ENCODE peak calls at places on chromosomes 2 and 18, in eight cellular contexts. I, H, Y, K, G, M, L and Q are unnamed samples.

GRCh38 chr2:39246382-39246980 is 2.7 kb upstream of the CDKL4 start:
- DNase-seq in I (no peak), H (no peak), Y (no peak), K (no peak), G (no peak), M (no peak), L (no peak), Q (no peak)

GRCh38 chr2:137115081-137115713 is 349.9 kb downstream of the THSD7B start:
- DNase-seq in I (no peak), H (no peak), Y (no peak), K (no peak), G (no peak), M (no peak), L (no peak), Q (no peak)

GRCh38 chr18:57469884-57470283 is 34.7 kb downstream of the ONECUT2 start:
- DNase-seq in I (no peak), H (peak), Y (peak), K (no peak), G (no peak), M (no peak), L (no peak), Q (no peak)

GRCh38 chr18:63119647-63120046 is 199.9 kb downstream of the BCL2 start:
- DNase-seq in I (peak), H (peak), Y (peak), K (peak), G (no peak), M (no peak), L (peak), Q (no peak)

GRCh38 chr2:49154140-49154539 is at the start of gene FSHR:
- DNase-seq in I (no peak), H (no peak), Y (no peak), K (no peak), G (no peak), M (no peak), L (no peak), Q (no peak)

GRCh38 chr2:239275871-239276812 is 124.7 kb downstream of the HDAC4 start:
- DNase-seq in I (no peak), H (no peak), Y (no peak), K (peak), G (no peak), M (no peak), L (peak), Q (no peak)

GRCh38 chr18:35122586-35123224 is 81.5 kb downstream of the MAPRE2 start:
- DNase-seq in I (no peak), H (no peak), Y (no peak), K (no peak), G (no peak), M (peak), L (no peak), Q (no peak)

GRCh38 chr2:171814883-171815282 is 79.2 kb downstream of the SLC25A12 start:
- DNase-seq in I (no peak), H (no peak), Y (no peak), K (no peak), G (peak), M (no peak), L (no peak), Q (no peak)

GRCh38 chr2:6972067-6972710 is 55.0 kb downstream of the RNF144A start:
- DNase-seq in I (no peak), H (no peak), Y (no peak), K (no peak), G (no peak), M (no peak), L (no peak), Q (no peak)

GRCh38 chr2:102606353-102606752 is 13.0 kb upstream of the SLC9A2 start:
- DNase-seq in I (no peak), H (no peak), Y (peak), K (no peak), G (no peak), M (no peak), L (peak), Q (no peak)

GRCh38 chr2:162821176-162821575 is 17.4 kb downstream of the KCNH7 start:
- DNase-seq in I (no peak), H (no peak), Y (peak), K (peak), G (no peak), M (peak), L (peak), Q (no peak)

GRCh38 chr2:134919360-134920210 is 963 bp downstream of the CCNT2 start:
- DNase-seq in I (peak), H (peak), Y (peak), K (peak), G (peak), M (peak), L (peak), Q (peak)

GRCh38 chr18:79782566-79783308 is 15.0 kb upstream of the KCNG2 start:
- DNase-seq in I (no peak), H (no peak), Y (peak), K (no peak), G (no peak), M (no peak), L (no peak), Q (no peak)

GRCh38 chr2:143528021-143528420 is 398.8 kb downstream of the ARHGAP15 start:
- DNase-seq in I (no peak), H (no peak), Y (no peak), K (peak), G (no peak), M (no peak), L (no peak), Q (no peak)

GRCh38 chr2:85009019-85009618 is 38.2 kb downstream of the KCMF1 start:
- DNase-seq in I (peak), H (no peak), Y (no peak), K (no peak), G (no peak), M (no peak), L (no peak), Q (no peak)

GRCh38 chr2:10913501-10914271 is 2.0 kb downstream of the KCNF1 start:
- DNase-seq in I (no peak), H (no peak), Y (no peak), K (no peak), G (no peak), M (no peak), L (no peak), Q (no peak)

GRCh38 chr2:166765141-166765540 is 123.1 kb upstream of the XIRP2 start:
- DNase-seq in I (no peak), H (no peak), Y (no peak), K (peak), G (no peak), M (no peak), L (no peak), Q (no peak)

GRCh38 chr2:138502253-138503086 is 900 bp downstream of the SPOPL start:
- DNase-seq in I (peak), H (peak), Y (peak), K (peak), G (peak), M (no peak), L (no peak), Q (no peak)

GRCh38 chr2:74010087-74010541 is 25.4 kb downstream of the TET3 start:
- DNase-seq in I (no peak), H (peak), Y (peak), K (no peak), G (no peak), M (no peak), L (no peak), Q (no peak)

GRCh38 chr2:74199871-74200305 is 1.5 kb downstream of the MTHFD2 start:
- DNase-seq in I (no peak), H (peak), Y (peak), K (no peak), G (no peak), M (no peak), L (no peak), Q (no peak)

GRCh38 chr2:8676915-8677645 is 4.8 kb upstream of the ID2 start:
- DNase-seq in I (no peak), H (peak), Y (peak), K (no peak), G (no peak), M (no peak), L (no peak), Q (no peak)

GRCh38 chr18:36929601-36930000 is 100.7 kb downstream of the KIAA1328 start:
- DNase-seq in I (no peak), H (no peak), Y (no peak), K (no peak), G (no peak), M (no peak), L (no peak), Q (no peak)

GRCh38 chr2:230865324-230865765 is 603 bp downstream of the ITM2C start:
- DNase-seq in I (no peak), H (no peak), Y (no peak), K (no peak), G (peak), M (no peak), L (no peak), Q (no peak)

GRCh38 chr2:163779970-163780597 is 44.3 kb upstream of the FIGN start:
- DNase-seq in I (no peak), H (no peak), Y (peak), K (no peak), G (no peak), M (no peak), L (no peak), Q (no peak)

GRCh38 chr2:219175928-219176817 is 552 bp downstream of the CNPPD1 start:
- DNase-seq in I (peak), H (peak), Y (peak), K (peak), G (peak), M (peak), L (peak), Q (no peak)

GRCh38 chr2:233857511-233858118 is 3.3 kb upstream of the HJURP start:
- DNase-seq in I (peak), H (peak), Y (peak), K (no peak), G (peak), M (peak), L (peak), Q (no peak)

GRCh38 chr2:71678874-71679273 is 225.5 kb downstream of the DYSF start:
- DNase-seq in I (no peak), H (no peak), Y (no peak), K (no peak), G (no peak), M (no peak), L (no peak), Q (no peak)

GRCh38 chr18:61842146-61842545 is 50.7 kb downstream of the RNF152 start:
- DNase-seq in I (peak), H (no peak), Y (no peak), K (peak), G (peak), M (no peak), L (no peak), Q (no peak)

GRCh38 chr2:110115291-110116032 is at the start of gene MALL:
- DNase-seq in I (no peak), H (peak), Y (peak), K (peak), G (no peak), M (no peak), L (peak), Q (no peak)

GRCh38 chr2:44972771-44973535 is 31.5 kb downstream of the SIX3 start:
- DNase-seq in I (no peak), H (no peak), Y (no peak), K (no peak), G (no peak), M (no peak), L (no peak), Q (no peak)

GRCh38 chr2:114022360-114023085 is 132.6 kb downstream of the ACTR3 start:
- DNase-seq in I (no peak), H (peak), Y (peak), K (peak), G (no peak), M (peak), L (peak), Q (no peak)

GRCh38 chr2:66802877-66803276 is 368.0 kb downstream of the MEIS1 start:
- DNase-seq in I (no peak), H (no peak), Y (no peak), K (no peak), G (no peak), M (no peak), L (no peak), Q (no peak)

GRCh38 chr18:68847219-68847860 is 49.5 kb downstream of the CCDC102B start:
- DNase-seq in I (peak), H (peak), Y (peak), K (peak), G (peak), M (no peak), L (peak), Q (peak)

GRCh38 chr2:228649876-228650275 is 468.4 kb upstream of the SPHKAP start:
- DNase-seq in I (no peak), H (no peak), Y (no peak), K (no peak), G (no peak), M (no peak), L (no peak), Q (no peak)

GRCh38 chr2:25473131-25473530 is 131.4 kb upstream of the DNMT3A start:
- DNase-seq in I (no peak), H (no peak), Y (no peak), K (no peak), G (no peak), M (no peak), L (no peak), Q (no peak)

GRCh38 chr2:239736358-239737143 is 288.6 kb downstream of the NDUFA10 start:
- DNase-seq in I (no peak), H (no peak), Y (no peak), K (no peak), G (no peak), M (no peak), L (no peak), Q (no peak)

GRCh38 chr2:107197601-107198000 is 311.6 kb upstream of the ST6GAL2 start:
- DNase-seq in I (no peak), H (no peak), Y (no peak), K (no peak), G (no peak), M (no peak), L (peak), Q (no peak)

GRCh38 chr2:62570861-62571698 is 65.1 kb upstream of the TMEM17 start:
- DNase-seq in I (no peak), H (peak), Y (no peak), K (no peak), G (no peak), M (no peak), L (peak), Q (no peak)
- H3K4me3 ChIP-seq in I (no peak), H (peak), Y (no peak), K (peak), G (no peak), M (peak), L (peak), Q (no peak)

GRCh38 chr2:55861733-55862132 is 61.8 kb downstream of the EFEMP1 start:
- DNase-seq in I (no peak), H (no peak), Y (no peak), K (peak), G (no peak), M (no peak), L (no peak), Q (no peak)
- H3K4me3 ChIP-seq in I (no peak), H (no peak), Y (no peak), K (no peak), G (no peak), M (no peak), L (no peak), Q (no peak)

GRCh38 chr2:161239416-161240109 is 68.7 kb upstream of the PSMD14 start:
- DNase-seq in I (no peak), H (no peak), Y (no peak), K (no peak), G (no peak), M (no peak), L (no peak), Q (no peak)
- H3K4me3 ChIP-seq in I (no peak), H (no peak), Y (no peak), K (no peak), G (no peak), M (no peak), L (peak), Q (no peak)

GRCh38 chr18:50896093-50896492 is 17.2 kb downstream of the ME2 start:
- DNase-seq in I (no peak), H (no peak), Y (no peak), K (no peak), G (no peak), M (no peak), L (no peak), Q (no peak)
- H3K4me3 ChIP-seq in I (no peak), H (no peak), Y (no peak), K (no peak), G (no peak), M (no peak), L (no peak), Q (no peak)

DNA sequence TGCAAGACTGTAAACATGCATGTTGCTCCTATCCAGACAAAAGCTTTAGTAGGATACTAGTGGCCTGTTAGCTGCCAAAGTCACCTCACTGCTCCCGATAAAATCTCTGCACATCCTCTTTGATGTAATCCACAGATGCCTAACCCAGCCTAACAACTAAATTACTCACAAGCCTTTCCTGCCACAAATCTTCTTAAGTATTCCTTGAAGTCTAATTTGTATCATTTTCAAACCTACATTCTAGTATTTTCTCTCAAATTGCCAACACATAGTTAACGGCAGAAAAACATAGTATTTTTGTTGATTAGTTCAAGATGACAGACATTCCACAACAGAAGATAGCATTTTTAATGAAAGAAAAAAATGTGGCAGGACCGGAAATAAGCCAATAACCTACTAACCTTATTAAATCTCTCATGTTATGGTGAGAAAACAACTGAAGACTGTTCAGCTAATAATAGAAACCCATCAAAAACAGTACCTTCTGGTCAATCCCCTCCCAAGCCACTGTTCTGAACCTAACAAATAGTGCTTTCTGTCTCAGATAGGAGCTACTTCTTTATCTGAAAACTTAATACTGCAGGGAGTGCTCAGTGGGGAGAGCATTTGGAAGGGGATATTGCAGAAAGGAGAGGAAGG is at the start of gene MPP4:
- DNase-seq in I (no peak), H (no peak), Y (peak), K (peak), G (no peak), M (no peak), L (no peak), Q (no peak)
- H3K4me3 ChIP-seq in I (no peak), H (no peak), Y (peak), K (no peak), G (no peak), M (peak), L (no peak), Q (no peak)

GRCh38 chr2:160490760-160491367 is 2.7 kb downstream of the RBMS1 start:
- DNase-seq in I (no peak), H (no peak), Y (no peak), K (no peak), G (no peak), M (no peak), L (no peak), Q (no peak)
- H3K4me3 ChIP-seq in I (no peak), H (no peak), Y (peak), K (peak), G (no peak), M (peak), L (peak), Q (no peak)

DNA sequence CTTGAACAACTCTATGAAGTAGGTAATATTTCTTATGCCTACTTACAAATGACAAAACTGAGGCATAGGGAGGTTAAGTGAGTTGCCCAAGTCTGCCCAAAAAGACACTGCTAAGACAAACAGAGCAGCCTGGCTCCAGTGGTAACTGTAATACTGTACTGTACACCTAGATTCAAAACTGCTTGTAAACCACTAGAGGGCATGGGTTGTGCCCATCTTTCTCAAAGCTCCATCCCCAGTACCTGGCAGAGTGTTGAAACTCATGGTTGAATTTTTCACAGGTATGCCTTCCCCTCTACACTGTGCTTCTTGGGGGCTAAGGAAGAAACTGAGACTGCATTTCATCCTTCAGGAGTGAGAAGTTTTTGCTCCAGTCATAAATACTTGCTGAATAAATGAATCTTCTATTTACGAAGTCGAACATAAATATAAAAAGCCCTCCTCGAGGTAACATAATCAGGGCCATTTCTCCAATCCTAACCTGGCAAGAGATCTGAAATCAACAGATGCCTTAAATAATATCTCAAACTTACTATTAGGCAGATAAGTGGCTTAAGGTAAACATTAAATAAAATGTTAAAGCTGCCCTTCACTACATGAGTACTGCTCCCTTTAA is 2.0 kb downstream of the PPP4R1 start:
- DNase-seq in I (peak), H (peak), Y (peak), K (peak), G (peak), M (no peak), L (peak), Q (peak)
- H3K4me3 ChIP-seq in I (peak), H (peak), Y (peak), K (peak), G (peak), M (peak), L (peak), Q (no peak)

GRCh38 chr2:152452256-152452973 is 117.4 kb downstream of the FMNL2 start:
- DNase-seq in I (no peak), H (no peak), Y (no peak), K (no peak), G (no peak), M (no peak), L (no peak), Q (no peak)
- H3K4me3 ChIP-seq in I (no peak), H (no peak), Y (no peak), K (no peak), G (no peak), M (no peak), L (no peak), Q (no peak)

GRCh38 chr2:54573532-54573915 is 117.4 kb downstream of the SPTBN1 start:
- DNase-seq in I (no peak), H (no peak), Y (no peak), K (no peak), G (no peak), M (no peak), L (no peak), Q (no peak)

GRCh38 chr2:54574107-54574859 is 118.2 kb downstream of the SPTBN1 start:
- DNase-seq in I (peak), H (peak), Y (peak), K (no peak), G (no peak), M (peak), L (peak), Q (peak)

GRCh38 chr2:54572262-54572635 is 116.1 kb downstream of the SPTBN1 start:
- DNase-seq in I (peak), H (peak), Y (peak), K (peak), G (no peak), M (peak), L (peak), Q (peak)

GRCh38 chr2:54570925-54571694 is 115.0 kb downstream of the SPTBN1 start:
- DNase-seq in I (peak), H (peak), Y (peak), K (peak), G (peak), M (peak), L (peak), Q (peak)

DNA sequence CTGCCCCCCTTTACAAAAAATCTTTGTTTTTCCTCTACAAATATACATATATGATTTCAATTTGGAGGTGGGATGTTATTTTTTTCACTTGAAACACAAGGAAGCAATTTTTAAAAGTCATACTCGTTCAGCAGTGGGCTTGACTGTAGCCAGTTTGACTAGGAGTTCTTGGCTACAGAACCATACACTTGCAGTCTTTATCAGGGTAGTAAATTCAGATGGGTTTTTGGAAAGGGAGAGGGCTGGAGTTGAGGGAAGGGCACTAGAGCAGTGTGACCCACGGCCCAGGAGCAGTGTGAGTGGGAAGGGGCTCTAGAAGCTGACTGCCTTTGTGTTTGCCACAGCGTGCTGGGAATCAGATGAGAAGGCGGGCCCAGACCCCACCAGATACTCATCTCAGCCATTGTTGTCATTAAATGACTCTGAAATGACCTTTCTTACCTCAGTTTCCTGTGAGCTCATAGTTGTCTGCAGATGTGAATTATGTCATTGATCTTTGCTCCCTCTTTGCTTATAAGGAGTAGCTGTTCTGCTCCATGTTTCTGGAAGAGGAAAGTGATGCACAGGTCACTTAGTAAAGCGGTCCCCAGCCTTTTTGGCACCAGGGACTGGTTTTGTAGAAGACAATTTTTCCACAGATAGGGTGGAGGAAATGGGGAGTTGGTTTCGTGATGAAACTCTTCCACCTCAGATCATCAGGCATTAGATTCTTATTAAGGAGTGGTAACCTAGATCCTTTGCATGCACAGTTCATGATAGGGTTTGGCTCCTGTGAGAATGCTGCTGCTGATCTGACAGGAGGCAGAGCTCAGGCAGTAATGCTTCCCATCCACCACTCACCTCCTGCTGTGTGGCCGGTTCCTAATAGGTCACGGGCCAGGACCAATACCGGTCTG is 116.8 kb downstream of the SPTBN1 start:
- DNase-seq in I (peak), H (peak), Y (peak), K (peak), G (no peak), M (peak), L (peak), Q (no peak)
- H3K4me3 ChIP-seq in I (peak), H (no peak), Y (peak), K (no peak), G (no peak), M (peak), L (peak), Q (peak)